ENCODE peak calls at places on chromosomes 3 and 15, in nine cellular contexts. J, Q, D, B, T, G, C, P and M are unnamed samples. For H3K27me3, the result is how much of the 10 kb centered on the place peaks cover.

GRCh38 chr15:72197460-72198409 is at the start of gene GRAMD2A:
- DNase-seq in J (no peak), Q (no peak), D (peak), B (peak), T (no peak), G (no peak), C (no peak), P (peak), M (peak)

GRCh38 chr3:140050977-140051957 is 116.3 kb downstream of the CLSTN2 start:
- DNase-seq in J (no peak), Q (no peak), D (no peak), B (peak), T (no peak), G (no peak), C (peak), P (no peak), M (peak)

GRCh38 chr15:80605591-80606150 is 89.4 kb upstream of the ABHD17C start:
- DNase-seq in J (no peak), Q (no peak), D (no peak), B (no peak), T (no peak), G (no peak), C (no peak), P (no peak), M (no peak)

GRCh38 chr3:155512175-155512866 is 218.8 kb upstream of the STRIT1 start:
- DNase-seq in J (no peak), Q (no peak), D (no peak), B (no peak), T (no peak), G (no peak), C (no peak), P (no peak), M (no peak)

GRCh38 chr15:85048430-85048829 is 66.8 kb downstream of the PDE8A start:
- DNase-seq in J (no peak), Q (no peak), D (no peak), B (no peak), T (no peak), G (no peak), C (no peak), P (peak), M (no peak)

GRCh38 chr15:74432968-74433591 is 678 bp downstream of the SEMA7A start:
- DNase-seq in J (no peak), Q (no peak), D (no peak), B (no peak), T (no peak), G (no peak), C (no peak), P (no peak), M (no peak)

GRCh38 chr3:73504255-73504654 is 120.5 kb downstream of the PDZRN3 start:
- DNase-seq in J (no peak), Q (no peak), D (no peak), B (no peak), T (no peak), G (no peak), C (no peak), P (no peak), M (no peak)

GRCh38 chr15:83285979-83286553 is 1.6 kb upstream of the BNC1 start:
- DNase-seq in J (no peak), Q (no peak), D (no peak), B (peak), T (peak), G (no peak), C (no peak), P (peak), M (no peak)

GRCh38 chr3:128585974-128586373 is 64.6 kb downstream of the RPN1 start:
- DNase-seq in J (no peak), Q (no peak), D (no peak), B (no peak), T (no peak), G (no peak), C (no peak), P (no peak), M (no peak)

GRCh38 chr15:67835349-67836133 is 4.3 kb downstream of the RNU6-1 start:
- DNase-seq in J (no peak), Q (no peak), D (no peak), B (no peak), T (no peak), G (no peak), C (no peak), P (no peak), M (no peak)

GRCh38 chr3:50453907-50454306 is 49.5 kb downstream of the CACNA2D2 start:
- DNase-seq in J (no peak), Q (no peak), D (no peak), B (no peak), T (no peak), G (no peak), C (no peak), P (no peak), M (peak)

GRCh38 chr15:59892995-59893394 is 111.1 kb upstream of the FOXB1 start:
- DNase-seq in J (peak), Q (no peak), D (no peak), B (peak), T (no peak), G (no peak), C (no peak), P (peak), M (no peak)

GRCh38 chr3:14322001-14322400 is 80.4 kb upstream of the SLC6A6 start:
- DNase-seq in J (no peak), Q (no peak), D (no peak), B (no peak), T (no peak), G (no peak), C (no peak), P (no peak), M (no peak)

GRCh38 chr15:38768970-38769369 is 204.4 kb upstream of the RASGRP1 start:
- DNase-seq in J (no peak), Q (peak), D (no peak), B (no peak), T (no peak), G (no peak), C (peak), P (peak), M (peak)

GRCh38 chr3:180595536-180595935 is 6.4 kb upstream of the TTC14 start:
- DNase-seq in J (no peak), Q (no peak), D (no peak), B (no peak), T (no peak), G (no peak), C (no peak), P (no peak), M (no peak)

GRCh38 chr3:134445631-134446030 is 40.2 kb downstream of the ANAPC13 start:
- DNase-seq in J (no peak), Q (peak), D (no peak), B (peak), T (no peak), G (no peak), C (no peak), P (peak), M (no peak)

GRCh38 chr15:73784299-73784698 is 31.1 kb upstream of the INSYN1 start:
- DNase-seq in J (no peak), Q (no peak), D (no peak), B (no peak), T (no peak), G (no peak), C (no peak), P (no peak), M (no peak)

GRCh38 chr3:170622369-170623159 is 36.7 kb upstream of the SLC7A14 start:
- DNase-seq in J (no peak), Q (no peak), D (no peak), B (no peak), T (peak), G (no peak), C (no peak), P (peak), M (peak)

GRCh38 chr3:82044918-82045715 is 283.7 kb upstream of the GBE1 start:
- DNase-seq in J (no peak), Q (no peak), D (no peak), B (peak), T (peak), G (no peak), C (no peak), P (peak), M (no peak)

GRCh38 chr15:80695911-80696651 is 971 bp downstream of the ABHD17C start:
- DNase-seq in J (no peak), Q (no peak), D (peak), B (peak), T (no peak), G (no peak), C (peak), P (peak), M (no peak)

GRCh38 chr3:13715961-13716360 is 163.9 kb downstream of the WNT7A start:
- DNase-seq in J (no peak), Q (no peak), D (no peak), B (no peak), T (no peak), G (no peak), C (peak), P (no peak), M (no peak)

GRCh38 chr3:149393355-149394165 is 16.1 kb upstream of the TM4SF1 start:
- DNase-seq in J (peak), Q (peak), D (peak), B (peak), T (no peak), G (no peak), C (peak), P (peak), M (peak)

GRCh38 chr15:78316211-78317077 is 17.0 kb upstream of the SKIC8 start:
- DNase-seq in J (no peak), Q (no peak), D (no peak), B (no peak), T (no peak), G (no peak), C (no peak), P (no peak), M (no peak)

GRCh38 chr3:169020371-169020770 is 643.1 kb downstream of the MECOM start:
- DNase-seq in J (no peak), Q (no peak), D (no peak), B (no peak), T (no peak), G (no peak), C (no peak), P (no peak), M (no peak)

GRCh38 chr3:88188436-88188835 is 38.7 kb downstream of the C3orf38 start:
- DNase-seq in J (no peak), Q (no peak), D (no peak), B (peak), T (no peak), G (no peak), C (no peak), P (peak), M (no peak)

GRCh38 chr15:35308802-35309201 is 223.7 kb upstream of the NANOGP8 start:
- DNase-seq in J (no peak), Q (peak), D (no peak), B (peak), T (no peak), G (no peak), C (no peak), P (peak), M (peak)

GRCh38 chr3:123757281-123757940 is 126.7 kb downstream of the MYLK start:
- DNase-seq in J (peak), Q (peak), D (no peak), B (peak), T (no peak), G (no peak), C (no peak), P (no peak), M (no peak)

GRCh38 chr15:47717036-47717611 is at the start of gene SEMA6D:
- DNase-seq in J (no peak), Q (peak), D (no peak), B (peak), T (peak), G (no peak), C (peak), P (peak), M (peak)

GRCh38 chr15:35546581-35547381 is 816 bp upstream of the DPH6 start:
- DNase-seq in J (no peak), Q (no peak), D (no peak), B (no peak), T (no peak), G (no peak), C (no peak), P (peak), M (peak)

GRCh38 chr15:70056091-70056680 is 41.5 kb downstream of the TLE3 start:
- DNase-seq in J (no peak), Q (no peak), D (no peak), B (no peak), T (no peak), G (no peak), C (no peak), P (no peak), M (peak)

GRCh38 chr3:126540342-126540849 is 16.4 kb downstream of the CHST13 start:
- DNase-seq in J (peak), Q (peak), D (no peak), B (peak), T (peak), G (no peak), C (no peak), P (peak), M (no peak)

GRCh38 chr15:31341501-31342195 is 15.0 kb downstream of the KLF13 start:
- DNase-seq in J (no peak), Q (no peak), D (no peak), B (peak), T (no peak), G (no peak), C (no peak), P (no peak), M (no peak)

GRCh38 chr3:158458464-158458863 is 112.5 kb upstream of the MLF1 start:
- DNase-seq in J (no peak), Q (no peak), D (no peak), B (peak), T (no peak), G (no peak), C (no peak), P (peak), M (no peak)

GRCh38 chr3:123871946-123872345 is 12.2 kb downstream of the MYLK start:
- DNase-seq in J (no peak), Q (no peak), D (no peak), B (peak), T (peak), G (no peak), C (no peak), P (peak), M (no peak)

GRCh38 chr3:149316427-149316826 is 17.0 kb downstream of the TM4SF18 start:
- DNase-seq in J (no peak), Q (no peak), D (no peak), B (peak), T (no peak), G (no peak), C (no peak), P (peak), M (no peak)

GRCh38 chr3:165195226-165195625 is 958 bp downstream of the SLITRK3 start:
- DNase-seq in J (no peak), Q (no peak), D (no peak), B (no peak), T (no peak), G (no peak), C (no peak), P (no peak), M (no peak)

GRCh38 chr3:165191476-165191875 is 4.7 kb downstream of the SLITRK3 start:
- DNase-seq in J (no peak), Q (no peak), D (no peak), B (no peak), T (no peak), G (no peak), C (no peak), P (no peak), M (no peak)

GRCh38 chr3:165194477-165195135 is 1.6 kb downstream of the SLITRK3 start:
- DNase-seq in J (no peak), Q (no peak), D (no peak), B (no peak), T (no peak), G (no peak), C (no peak), P (no peak), M (no peak)

GRCh38 chr3:165192610-165193192 is 3.5 kb downstream of the SLITRK3 start:
- DNase-seq in J (no peak), Q (no peak), D (no peak), B (no peak), T (no peak), G (no peak), C (no peak), P (no peak), M (no peak)

DNA sequence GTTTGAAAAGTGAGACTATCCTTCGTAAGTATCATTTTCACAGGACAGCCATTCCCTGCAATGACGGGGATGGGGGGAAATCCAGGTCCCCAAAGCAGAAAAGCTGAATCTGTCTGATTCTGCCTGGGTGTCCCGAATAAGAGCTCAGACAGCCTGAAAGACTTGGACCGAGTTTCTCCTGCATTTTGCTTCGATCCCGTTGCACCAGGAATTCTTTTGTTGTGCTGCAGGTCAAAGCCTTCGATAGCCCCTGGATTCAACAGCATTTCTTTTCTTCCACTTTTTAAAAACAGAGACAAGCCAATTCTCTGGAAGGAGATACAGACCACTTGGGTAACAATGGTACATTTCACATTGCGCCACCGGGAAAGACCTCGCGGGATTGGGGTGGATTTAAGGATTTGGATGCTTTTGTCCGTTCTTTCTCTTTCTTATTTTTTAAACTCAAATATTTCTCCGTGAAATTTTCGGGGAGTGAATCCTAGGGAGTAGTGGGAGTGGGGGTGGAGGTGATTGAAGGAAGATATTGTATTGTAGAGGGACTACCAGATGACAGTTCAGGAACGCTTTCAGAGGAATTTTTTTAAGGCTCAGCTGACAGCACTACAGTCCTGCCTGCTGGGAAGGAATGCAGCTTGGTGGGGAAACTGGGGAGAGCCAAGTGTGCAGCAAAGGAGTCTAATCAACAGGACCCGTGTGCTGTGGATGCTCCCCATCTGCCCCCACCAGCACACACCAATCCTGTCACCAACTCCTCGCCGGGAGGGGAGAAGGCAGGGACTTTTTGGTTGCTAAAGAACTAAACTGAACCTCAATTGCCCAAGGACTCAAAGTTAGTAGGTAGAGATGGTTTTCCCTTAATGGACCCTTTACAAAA is 2.6 kb downstream of the SLITRK3 start:
- DNase-seq in J (no peak), Q (no peak), D (no peak), B (no peak), T (no peak), G (no peak), C (no peak), P (no peak), M (no peak)
- H3K4me3 ChIP-seq in J (no peak), Q (peak), D (no peak), B (no peak), T (no peak), G (peak), C (no peak), P (peak), M (peak)

GRCh38 chr3:11154953-11155325 is 646 bp downstream of the HRH1 start:
- DNase-seq in J (no peak), Q (no peak), D (no peak), B (peak), T (no peak), G (no peak), C (no peak), P (peak), M (no peak)

GRCh38 chr3:11155341-11156025 is 1.2 kb downstream of the HRH1 start:
- DNase-seq in J (no peak), Q (peak), D (no peak), B (peak), T (no peak), G (no peak), C (peak), P (peak), M (peak)

GRCh38 chr3:11159421-11159904 is 5.2 kb downstream of the HRH1 start:
- DNase-seq in J (no peak), Q (peak), D (no peak), B (no peak), T (no peak), G (no peak), C (no peak), P (peak), M (no peak)

GRCh38 chr3:11156026-11156410 is 1.7 kb downstream of the HRH1 start:
- DNase-seq in J (no peak), Q (no peak), D (no peak), B (no peak), T (no peak), G (no peak), C (no peak), P (no peak), M (no peak)

DNA sequence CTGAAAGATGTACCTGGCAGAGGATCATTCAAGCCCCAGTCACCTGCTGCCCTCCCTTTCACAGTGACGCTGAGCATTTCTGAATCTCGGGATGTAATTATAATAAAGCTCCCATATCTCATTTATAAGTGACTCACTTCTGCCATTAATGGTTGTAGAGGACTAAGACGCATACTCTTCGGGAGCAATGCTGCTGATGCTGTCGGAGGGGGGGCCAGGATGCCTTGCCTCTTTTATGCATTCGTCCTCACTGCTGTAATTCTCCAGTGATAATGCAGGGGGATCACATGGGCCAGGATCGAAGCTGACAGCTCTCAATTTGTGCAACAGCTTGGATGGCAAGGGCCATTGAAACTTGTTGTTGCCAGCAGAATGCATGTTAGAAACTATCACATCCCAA is 3.1 kb downstream of the HRH1 start:
- DNase-seq in J (no peak), Q (no peak), D (no peak), B (no peak), T (no peak), G (no peak), C (no peak), P (peak), M (no peak)
- H3K27me3 ChIP-seq in J (under half), Q (under half), D (under half), B (under half), T (under half), G (under half), C (under half), P (under half), M (under half)

GRCh38 chr3:53845881-53846133 is 412 bp downstream of the CHDH start:
- DNase-seq in J (no peak), Q (no peak), D (peak), B (no peak), T (no peak), G (no peak), C (no peak), P (no peak), M (no peak)

GRCh38 chr3:53844262-53845102 is 1.7 kb downstream of the CHDH start:
- DNase-seq in J (no peak), Q (no peak), D (peak), B (no peak), T (no peak), G (no peak), C (no peak), P (no peak), M (no peak)

GRCh38 chr3:53845103-53845880 is 927 bp downstream of the CHDH start:
- DNase-seq in J (no peak), Q (peak), D (no peak), B (peak), T (no peak), G (no peak), C (peak), P (peak), M (no peak)

GRCh38 chr3:53846851-53847155 is 435 bp downstream of the IL17RB start:
- DNase-seq in J (no peak), Q (no peak), D (no peak), B (no peak), T (no peak), G (no peak), C (no peak), P (no peak), M (no peak)

GRCh38 chr3:53846134-53846850 is at the start of the genes CHDH and IL17RB:
- DNase-seq in J (no peak), Q (no peak), D (peak), B (peak), T (no peak), G (no peak), C (peak), P (peak), M (peak)
- TF ChIP-seq CTCF in J (no peak), Q (no peak), D (no peak), B (no peak), T (no peak), G (no peak), C (no peak), P (no peak), M (no peak)

GRCh38 chr15:65361708-65362459 is 15.9 kb downstream of the IGDCC3 start:
- DNase-seq in J (no peak), Q (no peak), D (no peak), B (no peak), T (no peak), G (no peak), C (no peak), P (no peak), M (no peak)

GRCh38 chr15:65354835-65355172 is 23.0 kb downstream of the IGDCC3 start:
- DNase-seq in J (no peak), Q (no peak), D (no peak), B (no peak), T (no peak), G (no peak), C (no peak), P (no peak), M (no peak)

GRCh38 chr15:65355173-65355982 is 22.4 kb downstream of the IGDCC3 start:
- DNase-seq in J (no peak), Q (no peak), D (no peak), B (no peak), T (no peak), G (no peak), C (no peak), P (no peak), M (no peak)

DNA sequence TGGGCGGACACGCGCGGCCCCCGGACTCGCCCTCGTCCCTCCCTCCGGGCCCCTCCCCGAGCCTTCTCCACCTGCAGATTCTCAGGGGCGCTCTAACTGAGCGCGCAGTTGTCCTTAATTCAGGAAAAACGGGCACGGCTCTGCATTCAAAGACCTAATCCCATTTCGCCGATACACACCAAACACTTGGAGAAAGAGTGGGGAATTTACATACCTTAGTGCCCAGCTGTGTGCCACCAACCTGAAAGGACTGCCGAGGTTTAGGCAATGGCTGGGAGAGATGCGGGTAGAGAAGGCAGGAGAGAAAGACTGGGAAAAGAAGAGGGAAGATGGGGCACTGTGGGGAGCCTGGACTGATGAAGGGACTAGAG is 21.8 kb downstream of the IGDCC3 start:
- DNase-seq in J (no peak), Q (no peak), D (no peak), B (no peak), T (no peak), G (no peak), C (no peak), P (no peak), M (no peak)
- H3K4me3 ChIP-seq in J (no peak), Q (peak), D (no peak), B (no peak), T (peak), G (peak), C (peak), P (no peak), M (no peak)